ENCODE peak calls at places on chromosomes 11 and 22, in five cellular contexts. S is transverse colon, R is AG04450, Q is psoas muscle, H is prostate gland. E is an unnamed sample. For H3K9me3, the result is how much of the 10 kb centered on the place peaks cover.

GRCh38 chr11:120249279-120250022 is 9.5 kb downstream of the POU2F3 start:
- DNase-seq in S (no peak), R (no peak), Q (no peak), H (no peak), E (no peak)

GRCh38 chr22:45671051-45671782 is 417 bp upstream of the ATXN10 start:
- DNase-seq in S (peak), R (no peak), Q (peak), H (no peak), E (no peak)

GRCh38 chr11:61384271-61385242 is 7.8 kb upstream of the TMEM216 start:
- DNase-seq in S (no peak), R (no peak), Q (no peak), H (no peak), E (no peak)

GRCh38 chr22:39311592-39312400 is 7.6 kb downstream of the RPL3 start:
- DNase-seq in S (no peak), R (no peak), Q (no peak), H (no peak), E (peak)

GRCh38 chr11:62459080-62459479 is 40.2 kb downstream of the SCGB1A1 start:
- DNase-seq in S (no peak), R (no peak), Q (no peak), H (no peak), E (no peak)

GRCh38 chr11:94933225-94934130 is 39.9 kb downstream of the CWC15 start:
- DNase-seq in S (no peak), R (peak), Q (peak), H (no peak), E (no peak)

GRCh38 chr22:28250036-28250695 is 331.1 kb upstream of the PITPNB start:
- DNase-seq in S (no peak), R (no peak), Q (no peak), H (no peak), E (no peak)

GRCh38 chr22:50316114-50317065 is 8.9 kb upstream of the PLXNB2 start:
- DNase-seq in S (no peak), R (no peak), Q (no peak), H (no peak), E (no peak)

GRCh38 chr22:40070701-40071100 is 75.9 kb downstream of the FAM83F start:
- DNase-seq in S (no peak), R (no peak), Q (no peak), H (no peak), E (no peak)

GRCh38 chr11:81658722-81659121 is 1074.9 kb downstream of the FAM181B start:
- DNase-seq in S (no peak), R (no peak), Q (no peak), H (no peak), E (no peak)

GRCh38 chr11:125483592-125483991 is 12.5 kb downstream of the FEZ1 start:
- DNase-seq in S (no peak), R (no peak), Q (no peak), H (no peak), E (no peak)

GRCh38 chr22:48639021-48639795 is 1188.5 kb downstream of the BRD1 start:
- DNase-seq in S (no peak), R (no peak), Q (no peak), H (no peak), E (no peak)

GRCh38 chr22:18954941-18955571 is 19.0 kb upstream of the PRODH start:
- DNase-seq in S (no peak), R (no peak), Q (no peak), H (no peak), E (peak)

GRCh38 chr11:26331911-26332571 is at the start of gene ANO3:
- DNase-seq in S (peak), R (peak), Q (peak), H (peak), E (peak)

GRCh38 chr11:26297179-26297970 is 34.6 kb upstream of the ANO3 start:
- DNase-seq in S (no peak), R (peak), Q (no peak), H (peak), E (peak)

GRCh38 chr11:45833761-45834160 is 13.5 kb upstream of the CRY2 start:
- DNase-seq in S (no peak), R (no peak), Q (no peak), H (no peak), E (no peak)

GRCh38 chr11:22069844-22070243 is 123.0 kb upstream of the ANO5 start:
- DNase-seq in S (no peak), R (no peak), Q (no peak), H (no peak), E (no peak)

GRCh38 chr22:39240841-39241631 is 3.7 kb downstream of the PDGFB start:
- DNase-seq in S (peak), R (no peak), Q (peak), H (peak), E (peak)

GRCh38 chr11:44622721-44623258 is 57.3 kb downstream of the CD82 start:
- DNase-seq in S (no peak), R (no peak), Q (no peak), H (no peak), E (no peak)

GRCh38 chr11:124302756-124303155 is 11.0 kb downstream of the OR8D1 start:
- DNase-seq in S (no peak), R (no peak), Q (no peak), H (no peak), E (no peak)

GRCh38 chr22:29369460-29369859 is 18.9 kb downstream of the AP1B1 start:
- DNase-seq in S (peak), R (no peak), Q (peak), H (no peak), E (no peak)

GRCh38 chr11:130403301-130403804 is 25.1 kb downstream of the ADAMTS8 start:
- DNase-seq in S (peak), R (peak), Q (peak), H (no peak), E (no peak)

GRCh38 chr22:40279017-40279416 is 67.3 kb upstream of the ADSL start:
- DNase-seq in S (no peak), R (no peak), Q (no peak), H (no peak), E (no peak)

GRCh38 chr11:78828582-78829520 is 254.2 kb upstream of the NARS2 start:
- DNase-seq in S (no peak), R (no peak), Q (no peak), H (no peak), E (no peak)

GRCh38 chr11:43555811-43556210 is 124.7 kb upstream of the HSD17B12 start:
- DNase-seq in S (no peak), R (no peak), Q (no peak), H (no peak), E (no peak)

GRCh38 chr11:102452461-102453285 is at the start of gene TMEM123:
- DNase-seq in S (peak), R (no peak), Q (peak), H (peak), E (peak)

GRCh38 chr11:125591659-125592304 is 870 bp upstream of the STT3A start:
- DNase-seq in S (peak), R (no peak), Q (peak), H (peak), E (peak)

GRCh38 chr11:115657586-115657985 is 153.4 kb upstream of the CADM1 start:
- DNase-seq in S (no peak), R (no peak), Q (no peak), H (no peak), E (no peak)

GRCh38 chr11:8252388-8252787 is 11.3 kb downstream of the LMO1 start:
- DNase-seq in S (no peak), R (no peak), Q (no peak), H (no peak), E (no peak)

GRCh38 chr11:21988477-21988876 is 204.4 kb upstream of the ANO5 start:
- DNase-seq in S (no peak), R (no peak), Q (no peak), H (no peak), E (no peak)

GRCh38 chr11:101436511-101437142 is 147.2 kb downstream of the TRPC6 start:
- DNase-seq in S (peak), R (no peak), Q (no peak), H (peak), E (no peak)

GRCh38 chr22:20965888-20966855 is 883 bp upstream of the AIFM3 start:
- DNase-seq in S (peak), R (no peak), Q (no peak), H (no peak), E (peak)

GRCh38 chr11:120501976-120502755 is 9.4 kb upstream of the GRIK4 start:
- DNase-seq in S (no peak), R (no peak), Q (no peak), H (no peak), E (no peak)

GRCh38 chr11:63017306-63017974 is 1.8 kb upstream of the SLC22A8 start:
- DNase-seq in S (no peak), R (no peak), Q (no peak), H (no peak), E (no peak)

GRCh38 chr11:119055901-119056300 is 1.1 kb downstream of the HYOU1 start:
- DNase-seq in S (no peak), R (no peak), Q (no peak), H (no peak), E (no peak)

GRCh38 chr11:130055637-130056036 is 14.1 kb upstream of the APLP2 start:
- DNase-seq in S (no peak), R (no peak), Q (no peak), H (no peak), E (no peak)

GRCh38 chr22:37485714-37486223 is 415 bp downstream of the MFNG start:
- DNase-seq in S (no peak), R (no peak), Q (no peak), H (no peak), E (no peak)

GRCh38 chr22:37487129-37487528 is 945 bp upstream of the MFNG start:
- DNase-seq in S (no peak), R (no peak), Q (no peak), H (no peak), E (no peak)

GRCh38 chr22:37487559-37487958 is 1.4 kb upstream of the MFNG start:
- DNase-seq in S (no peak), R (no peak), Q (no peak), H (no peak), E (no peak)

GRCh38 chr22:37485006-37485713 is 1.0 kb downstream of the MFNG start:
- DNase-seq in S (no peak), R (no peak), Q (no peak), H (no peak), E (no peak)

DNA sequence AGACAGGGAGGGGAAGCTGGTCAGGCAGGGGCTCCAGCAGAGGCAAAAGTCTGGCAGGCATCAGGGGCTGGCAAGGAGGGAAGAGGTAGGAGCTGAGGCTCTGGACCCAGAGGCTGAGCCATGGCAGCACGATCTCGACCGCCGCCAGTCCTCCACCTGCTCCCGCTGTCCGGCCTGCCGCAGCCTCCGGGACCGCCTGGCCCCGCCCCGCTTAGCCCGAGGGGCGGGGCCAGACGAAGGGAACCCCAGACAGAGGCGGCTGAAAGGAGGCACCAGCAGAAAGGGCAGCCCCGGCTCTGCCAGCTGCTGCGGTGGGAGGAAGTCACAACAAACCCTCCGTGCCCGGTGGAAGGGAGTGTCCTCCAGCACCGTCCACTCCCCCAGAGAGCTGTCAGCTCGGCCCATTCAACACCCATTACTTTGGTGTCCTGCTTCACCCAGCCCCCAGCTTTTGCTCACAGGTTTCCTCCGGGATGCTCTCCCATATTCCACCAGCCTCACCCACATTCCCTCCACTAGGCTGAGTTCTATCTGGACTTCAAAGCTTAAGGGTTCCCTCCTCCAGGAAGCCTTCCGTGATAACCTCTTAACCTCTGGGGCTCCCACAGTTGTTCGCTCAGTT is at the start of gene MFNG:
- DNase-seq in S (peak), R (no peak), Q (peak), H (peak), E (peak)
- H3K4me3 ChIP-seq in S (no peak), R (peak), Q (peak), H (peak), E (peak)

DNA sequence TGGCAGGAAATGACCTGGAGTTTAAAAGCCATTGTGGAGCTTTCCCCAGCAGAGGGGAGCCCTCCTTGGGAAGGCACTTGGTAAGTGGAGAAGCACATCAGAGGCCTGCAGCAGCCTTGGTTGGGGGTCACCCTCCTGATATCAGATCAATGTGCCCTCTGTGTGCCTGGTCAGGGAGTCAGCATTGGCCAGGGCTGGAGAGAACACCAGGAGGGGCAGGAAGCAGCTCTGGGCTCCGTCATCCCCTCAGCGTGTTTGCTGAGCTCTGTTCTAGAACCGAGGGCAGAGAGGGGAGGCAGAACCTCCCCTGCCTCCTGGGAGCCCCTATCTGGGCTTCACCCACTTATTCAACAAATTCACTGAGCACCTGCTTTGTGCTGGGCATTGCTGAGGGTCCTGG is 846.0 kb downstream of the TBC1D22A start:
- DNase-seq in S (no peak), R (no peak), Q (no peak), H (no peak), E (no peak)
- H3K9me3 ChIP-seq in S (under half), R (half or more), Q (under half), H (under half), E (under half)

DNA sequence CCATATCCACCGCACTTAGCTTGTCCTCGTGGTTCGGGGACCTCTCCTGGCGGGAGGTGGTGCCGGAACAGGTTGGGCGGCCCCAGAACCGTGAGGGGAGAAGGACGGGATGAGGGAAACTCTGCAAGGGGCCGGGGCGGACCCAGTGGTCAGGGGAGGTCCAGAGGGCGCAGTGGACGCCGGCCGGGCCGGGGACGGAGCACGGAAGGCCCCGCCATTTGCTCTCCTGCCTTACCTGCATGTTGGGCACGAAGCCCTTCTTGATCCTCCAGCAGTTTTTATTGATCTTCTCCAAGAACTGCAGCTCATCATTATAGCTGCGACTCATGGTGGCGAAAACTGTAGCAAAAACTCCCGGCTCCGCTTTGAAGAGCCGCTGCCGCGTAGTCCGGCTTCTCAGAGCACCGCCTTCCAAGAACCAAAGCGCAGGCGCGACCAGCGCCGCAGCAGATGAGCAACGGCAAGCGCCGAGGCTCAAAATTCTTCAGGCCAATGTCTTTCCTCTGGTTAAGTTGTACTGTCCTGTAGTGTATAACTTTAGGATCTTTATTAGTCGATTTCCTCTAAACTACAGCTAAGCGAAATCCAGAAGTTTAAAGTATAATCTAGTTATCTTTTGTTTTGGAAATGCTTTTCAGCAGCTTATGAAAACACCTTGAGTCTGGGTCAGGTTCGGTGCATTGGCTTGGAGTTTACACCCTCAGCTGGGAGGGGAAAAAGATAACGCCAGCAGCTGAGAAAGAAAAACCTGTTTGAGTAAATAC is at the start of gene RTCB:
- DNase-seq in S (peak), R (peak), Q (peak), H (peak), E (peak)
- H3K27ac ChIP-seq in S (peak), R (peak), Q (peak), H (peak), E (peak)

GRCh38 chr22:36358533-36359171 is 29.1 kb downstream of the MYH9 start:
- DNase-seq in S (no peak), R (no peak), Q (no peak), H (no peak), E (no peak)
- H3K4me3 ChIP-seq in S (no peak), R (no peak), Q (no peak), H (no peak), E (no peak)

DNA sequence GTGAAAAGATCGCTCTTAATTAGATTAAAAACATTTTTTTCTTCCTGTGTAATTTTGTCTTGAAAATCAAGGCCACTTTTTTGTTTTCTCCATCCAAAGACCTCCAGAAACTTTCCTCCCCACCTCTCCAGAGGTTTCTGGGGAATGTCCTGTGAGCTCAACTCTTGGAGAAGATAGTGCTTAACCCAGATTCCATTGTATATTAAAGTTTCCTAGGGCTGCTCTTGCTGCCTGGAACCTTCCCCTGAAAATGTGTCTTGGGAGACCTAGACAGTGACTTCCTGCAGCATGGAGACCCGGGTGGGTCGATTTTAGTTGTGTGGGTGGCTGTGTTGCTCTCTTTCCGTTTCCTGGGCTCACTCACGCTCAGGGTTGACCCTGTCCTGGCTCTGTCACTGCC is 47.4 kb downstream of the KCNQ1OT1 start:
- DNase-seq in S (no peak), R (no peak), Q (no peak), H (no peak), E (no peak)
- H3K9me3 ChIP-seq in S (under half), R (half or more), Q (under half), H (under half), E (under half)

DNA sequence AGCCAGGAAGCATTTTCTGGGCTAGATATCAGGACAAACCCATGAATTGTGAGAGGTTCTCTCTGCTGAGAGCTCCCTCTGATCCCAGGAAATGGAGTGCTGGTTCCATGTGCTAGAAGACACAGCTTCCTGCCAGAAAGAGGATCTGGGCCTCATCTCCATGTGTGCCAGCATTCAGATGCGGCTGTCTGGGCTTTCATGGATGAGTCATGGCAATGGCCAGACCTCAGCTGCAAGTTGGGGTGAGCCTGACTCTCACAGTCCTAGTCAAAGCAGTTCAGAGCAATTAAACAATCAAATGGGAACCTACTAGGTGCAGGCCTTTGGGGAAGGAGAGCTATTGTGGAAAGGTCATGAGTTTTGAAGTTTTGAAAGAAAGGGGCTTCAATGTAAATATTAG is 82.3 kb upstream of the EED start:
- DNase-seq in S (peak), R (peak), Q (peak), H (no peak), E (no peak)
- H3K27ac ChIP-seq in S (peak), R (peak), Q (peak), H (peak), E (no peak)

GRCh38 chr11:117560786-117561530 is 233.3 kb downstream of the CEP164 start:
- DNase-seq in S (no peak), R (no peak), Q (no peak), H (no peak), E (no peak)

GRCh38 chr11:117559698-117560097 is 232.0 kb downstream of the CEP164 start:
- DNase-seq in S (no peak), R (no peak), Q (no peak), H (no peak), E (peak)

GRCh38 chr11:117564321-117564720 is 232.7 kb downstream of the DSCAML1 start:
- DNase-seq in S (no peak), R (no peak), Q (no peak), H (no peak), E (no peak)

GRCh38 chr11:117563556-117563955 is 233.5 kb downstream of the DSCAML1 start:
- DNase-seq in S (no peak), R (no peak), Q (no peak), H (no peak), E (no peak)

GRCh38 chr11:117562111-117562510 is 234.5 kb downstream of the CEP164 start:
- DNase-seq in S (no peak), R (no peak), Q (no peak), H (no peak), E (no peak)
- H3K4me3 ChIP-seq in S (no peak), R (no peak), Q (no peak), H (no peak), E (no peak)